ENCODE peak calls at places on chromosomes 1 and 21, in four cellular contexts. H, B, E and L are unnamed samples.

GRCh38 chr1:64343105-64343960 is 126.6 kb upstream of the CACHD1 start:
- DNase-seq in H (no peak), B (no peak), E (peak; percentile 36), L (no peak)

GRCh38 chr1:116538527-116538926 is 32.3 kb downstream of the CD58 start:
- DNase-seq in H (no peak), B (peak; percentile 64), E (peak; percentile 73), L (no peak)

GRCh38 chr1:103371234-103371633 is 154.3 kb upstream of the RNPC3 start:
- DNase-seq in H (peak; percentile 7), B (no peak), E (peak; percentile 7), L (no peak)

GRCh38 chr1:220733090-220733569 is 15.0 kb upstream of the MTARC2 start:
- DNase-seq in H (peak; percentile 62), B (peak; percentile 81), E (peak; percentile 88), L (peak; percentile 47)

GRCh38 chr1:170510163-170510562 is 21.8 kb upstream of the GORAB start:
- DNase-seq in H (no peak), B (no peak), E (peak; percentile 41), L (no peak)

GRCh38 chr1:42005530-42005929 is 86.8 kb upstream of the HIVEP3 start:
- DNase-seq in H (no peak), B (no peak), E (no peak), L (no peak)

GRCh38 chr1:12643785-12644184 is at the start of gene AADACL4:
- DNase-seq in H (no peak), B (no peak), E (no peak), L (no peak)

GRCh38 chr1:87249803-87250202 is 78.9 kb upstream of the LMO4 start:
- DNase-seq in H (no peak), B (no peak), E (no peak), L (no peak)

GRCh38 chr21:46084709-46085108 is 13.2 kb upstream of the COL6A2 start:
- DNase-seq in H (no peak), B (no peak), E (no peak), L (no peak)

GRCh38 chr1:84835169-84835568 is 57.8 kb downstream of the LPAR3 start:
- DNase-seq in H (no peak), B (no peak), E (peak; percentile 7), L (no peak)

GRCh38 chr1:43913051-43913501 is 20.5 kb upstream of the ARTN start:
- DNase-seq in H (no peak), B (no peak), E (no peak), L (no peak)

GRCh38 chr1:186828612-186829542 is at the start of gene PLA2G4A:
- DNase-seq in H (peak; percentile 45), B (peak; percentile 62), E (peak; percentile 73), L (peak; percentile 13)

GRCh38 chr1:23194119-23194984 is 22.9 kb downstream of the HTR1D start:
- DNase-seq in H (no peak), B (no peak), E (peak; percentile 95), L (no peak)

GRCh38 chr1:161216945-161217712 is 2.0 kb downstream of the FCER1G start:
- DNase-seq in H (no peak), B (no peak), E (peak; percentile 86), L (no peak)

GRCh38 chr1:92851729-92852128 is 19.9 kb downstream of the RPL5 start:
- DNase-seq in H (no peak), B (peak; percentile 55), E (no peak), L (no peak)

GRCh38 chr1:1435094-1435903 is at the start of gene VWA1:
- DNase-seq in H (peak; percentile 82), B (peak; percentile 80), E (peak; percentile 58), L (peak; percentile 93)
- TF ChIP-seq POLR2A in H (peak; percentile 44), B (no peak), E (no peak), L (no peak)

DNA sequence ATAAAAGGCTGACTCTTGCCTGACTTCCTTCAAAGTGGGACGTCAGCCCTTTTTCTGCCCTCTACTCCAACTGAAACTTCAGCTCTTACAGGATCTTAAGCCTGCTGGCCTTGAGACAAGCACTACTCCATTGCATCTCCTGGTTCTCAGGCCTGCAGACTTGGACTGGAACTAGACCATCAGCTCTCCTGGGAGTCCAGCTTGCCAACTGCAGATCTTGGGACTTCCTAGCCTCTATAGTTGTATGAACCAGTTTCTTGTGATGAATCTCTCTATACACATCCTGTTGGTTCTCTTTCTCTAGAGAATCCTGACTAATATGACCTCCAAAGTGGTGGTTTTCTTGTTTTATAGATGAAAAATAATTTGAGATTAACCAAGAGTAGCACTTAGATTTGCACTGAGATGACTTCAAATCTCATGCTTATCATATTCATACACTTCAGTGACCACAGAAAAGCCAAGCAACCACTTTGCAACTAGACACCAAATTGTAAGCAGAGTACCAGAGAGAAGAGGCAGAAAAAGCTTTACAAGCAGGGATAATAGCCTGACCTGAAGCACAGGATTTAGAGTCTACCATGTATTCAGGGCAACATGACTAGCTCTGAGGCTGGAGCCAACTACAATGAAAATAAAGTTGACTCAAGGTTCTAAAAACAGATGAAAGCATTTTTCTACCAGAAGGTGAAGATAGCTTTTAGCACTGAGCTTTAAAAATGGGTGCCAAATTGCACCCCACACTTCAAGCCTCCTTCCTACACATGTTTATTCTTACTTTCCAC is 661.3 kb upstream of the USP24 start:
- DNase-seq in H (peak; percentile 6), B (no peak), E (no peak), L (no peak)
- TF ChIP-seq POLR2A in H (no peak), B (no peak), E (no peak), L (no peak)

GRCh38 chr1:212034516-212035122 is 738 bp downstream of the INTS7 start:
- DNase-seq in H (no peak), B (no peak), E (no peak), L (no peak)
- TF ChIP-seq POLR2A in H (no peak), B (no peak), E (no peak), L (no peak)

DNA sequence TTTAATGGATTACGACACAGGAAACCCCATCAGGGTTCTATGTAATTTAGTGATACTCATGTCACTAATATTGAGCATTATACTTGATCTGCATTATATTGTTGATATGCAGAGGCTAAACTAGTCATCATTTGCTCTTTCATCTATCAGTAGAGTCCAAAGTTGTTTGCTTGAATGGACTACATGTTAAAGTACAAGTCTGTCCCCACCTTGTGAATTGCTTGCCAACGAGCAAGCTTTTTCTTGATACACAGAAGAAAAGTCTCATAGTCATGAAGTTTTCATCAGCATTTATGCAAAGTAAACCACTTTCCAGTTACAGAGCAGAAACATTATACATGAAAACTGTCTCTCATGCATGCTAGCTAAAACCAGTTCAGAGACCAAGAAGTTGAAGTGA is 13.1 kb downstream of the SFPQ start:
- DNase-seq in H (no peak), B (no peak), E (no peak), L (no peak)
- TF ChIP-seq POLR2A in H (no peak), B (no peak), E (no peak), L (peak; percentile 58)

GRCh38 chr1:203290261-203291089 is 14.8 kb upstream of the BTG2 start:
- DNase-seq in H (peak; percentile 98), B (peak; percentile 88), E (peak; percentile 73), L (peak; percentile 91)
- TF ChIP-seq POLR2A in H (peak; percentile 97), B (peak; percentile 8), E (no peak), L (peak; percentile 69)

DNA sequence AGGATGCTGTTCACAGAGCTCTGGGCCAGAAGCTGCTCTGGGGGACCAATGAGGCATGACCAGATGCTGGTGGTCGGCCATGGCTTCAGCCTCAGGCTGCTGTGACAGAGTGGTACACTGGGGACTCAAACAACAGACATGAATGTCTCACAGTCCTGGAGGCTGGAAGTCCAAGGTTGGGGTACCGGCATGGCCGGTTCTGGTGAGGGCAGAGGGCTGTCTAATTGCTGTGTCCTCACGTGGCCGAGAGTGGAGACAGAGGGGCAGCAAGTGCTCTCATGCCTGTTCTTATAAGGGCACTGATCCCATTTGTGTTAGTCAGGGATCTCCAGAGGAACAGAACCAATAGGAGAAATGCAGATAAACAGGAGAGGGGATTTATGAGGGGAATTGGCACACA is 253.5 kb upstream of the C1orf174 start:
- DNase-seq in H (no peak), B (no peak), E (no peak), L (no peak)
- TF ChIP-seq POLR2A in H (no peak), B (no peak), E (no peak), L (no peak)

DNA sequence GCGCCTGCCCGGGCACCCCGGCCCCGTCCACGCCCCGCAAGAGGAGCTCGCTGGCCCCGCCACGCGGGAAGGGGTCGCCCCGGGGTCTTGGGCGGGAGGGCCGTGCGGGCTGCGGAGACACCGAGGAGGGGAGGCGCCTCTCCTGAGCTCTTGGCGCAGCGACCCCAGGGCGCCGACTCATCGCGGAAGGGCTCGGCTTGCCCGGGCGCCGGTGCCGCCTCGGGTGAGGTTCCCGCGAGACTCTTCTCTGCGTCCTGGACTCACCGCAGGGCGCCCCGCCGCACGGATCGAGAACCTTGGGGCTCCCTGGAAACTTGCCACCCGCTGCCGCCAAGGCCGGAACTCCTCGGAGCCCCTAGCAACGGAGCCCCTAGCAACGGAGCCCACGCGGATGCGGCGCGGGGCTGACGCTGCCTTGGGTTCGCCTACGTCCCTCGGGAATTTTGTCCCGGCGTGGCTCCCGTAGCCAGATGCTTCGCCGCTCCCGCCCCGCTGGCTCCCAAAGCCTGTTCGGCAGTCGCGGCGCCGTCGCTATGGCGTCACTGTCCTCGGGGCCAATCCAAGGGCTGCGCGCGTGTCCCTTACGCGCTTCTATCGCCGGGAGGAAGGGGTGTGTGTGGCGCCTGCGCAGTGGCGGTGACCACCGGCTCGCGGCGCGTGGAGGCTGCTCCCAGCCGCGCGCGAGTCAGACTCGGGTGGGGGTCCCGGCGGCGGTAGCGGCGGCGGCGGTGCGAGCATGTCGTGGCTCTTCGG is at the start of gene ATAD3A:
- DNase-seq in H (peak; percentile 99), B (peak; percentile 99), E (peak; percentile 97), L (peak; percentile 97)
- TF ChIP-seq POLR2A in H (peak; percentile 71), B (peak; percentile 90), E (peak; percentile 86), L (peak; percentile 65)

DNA sequence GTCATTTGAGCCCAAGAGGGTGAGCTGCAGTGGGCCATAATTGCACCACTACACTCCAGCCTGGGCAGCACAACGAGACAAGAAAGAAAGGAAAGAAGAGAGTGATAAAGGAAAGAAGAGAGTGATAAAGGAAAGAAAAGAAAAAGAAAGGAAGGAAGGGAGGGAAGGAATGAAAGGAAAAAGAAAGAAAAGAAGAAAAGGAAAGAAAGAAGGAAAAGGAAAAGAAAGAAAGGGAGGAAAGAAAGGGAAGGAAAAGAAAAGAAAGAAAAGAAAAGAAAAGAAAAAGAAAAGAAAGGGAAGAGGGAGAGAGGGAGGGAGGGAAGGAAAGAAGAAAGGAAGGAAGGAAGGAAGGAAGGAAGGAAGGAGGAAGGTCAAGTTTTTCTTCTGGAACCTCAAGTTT is 17.5 kb downstream of the TRIT1 start:
- DNase-seq in H (no peak), B (no peak), E (no peak), L (no peak)
- TF ChIP-seq POLR2A in H (no peak), B (no peak), E (no peak), L (no peak)

DNA sequence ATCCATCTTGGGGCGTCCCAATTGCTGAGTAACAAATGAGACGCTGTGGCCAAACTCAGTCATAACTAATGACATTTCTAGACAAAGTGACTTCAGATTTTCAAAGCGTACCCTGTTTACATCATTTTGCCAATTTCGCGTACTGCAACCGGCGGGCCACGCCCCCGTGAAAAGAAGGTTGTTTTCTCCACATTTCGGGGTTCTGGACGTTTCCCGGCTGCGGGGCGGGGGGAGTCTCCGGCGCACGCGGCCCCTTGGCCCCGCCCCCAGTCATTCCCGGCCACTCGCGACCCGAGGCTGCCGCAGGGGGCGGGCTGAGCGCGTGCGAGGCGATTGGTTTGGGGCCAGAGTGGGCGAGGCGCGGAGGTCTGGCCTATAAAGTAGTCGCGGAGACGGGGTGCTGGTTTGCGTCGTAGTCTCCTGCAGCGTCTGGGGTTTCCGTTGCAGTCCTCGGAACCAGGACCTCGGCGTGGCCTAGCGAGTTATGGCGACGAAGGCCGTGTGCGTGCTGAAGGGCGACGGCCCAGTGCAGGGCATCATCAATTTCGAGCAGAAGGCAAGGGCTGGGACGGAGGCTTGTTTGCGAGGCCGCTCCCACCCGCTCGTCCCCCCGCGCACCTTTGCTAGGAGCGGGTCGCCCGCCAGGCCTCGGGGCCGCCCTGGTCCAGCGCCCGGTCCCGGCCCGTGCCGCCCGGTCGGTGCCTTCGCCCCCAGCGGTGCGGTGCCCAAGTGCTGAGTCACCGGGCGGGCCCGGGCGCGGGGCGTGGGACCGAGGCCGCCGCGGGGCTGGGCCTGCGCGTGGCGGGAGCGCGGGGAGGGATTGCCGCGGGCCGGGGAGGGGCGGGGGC is at the start of gene SOD1:
- DNase-seq in H (peak; percentile 93), B (peak; percentile 97), E (peak; percentile 89), L (peak; percentile 92)
- TF ChIP-seq POLR2A in H (peak; percentile 95), B (peak; percentile 98), E (peak; percentile 98), L (peak; percentile 99)